ENCODE peak calls at places on chromosomes 6 and 20, in four cellular contexts. B is NCI-H345, Y is SK-N-SH, W is SIG-M5. Q is an unnamed sample.

GRCh38 chr6:1592852-1593251 is 16.9 kb upstream of the FOXC1 start:
- DNase-seq in B (no peak), Y (peak; percentile 3), W (no peak), Q (no peak)

GRCh38 chr6:84150680-84151079 is 76.8 kb downstream of the CEP162 start:
- DNase-seq in B (no peak), Y (no peak), W (no peak), Q (no peak)

GRCh38 chr20:10910535-10911239 is 236.9 kb upstream of the JAG1 start:
- DNase-seq in B (no peak), Y (no peak), W (no peak), Q (no peak)

GRCh38 chr20:25297141-25297905 is 49.4 kb downstream of the PYGB start:
- DNase-seq in B (no peak), Y (no peak), W (no peak), Q (no peak)

GRCh38 chr20:32251470-32251869 is 26.0 kb upstream of the KIF3B start:
- DNase-seq in B (no peak), Y (no peak), W (no peak), Q (no peak)

GRCh38 chr20:46557231-46557956 is 6.9 kb upstream of the OCSTAMP start:
- DNase-seq in B (no peak), Y (no peak), W (no peak), Q (no peak)

GRCh38 chr20:31835977-31836852 is 9.2 kb downstream of the FOXS1 start:
- DNase-seq in B (no peak), Y (peak; percentile 57), W (no peak), Q (peak; percentile 34)

GRCh38 chr6:21188505-21189223 is 404.9 kb upstream of the SOX4 start:
- DNase-seq in B (peak; percentile 86), Y (no peak), W (no peak), Q (no peak)

GRCh38 chr6:71544028-71544427 is 255.4 kb downstream of the OGFRL1 start:
- DNase-seq in B (no peak), Y (no peak), W (no peak), Q (no peak)

GRCh38 chr6:101926149-101926925 is 532.8 kb downstream of the GRIK2 start:
- DNase-seq in B (no peak), Y (no peak), W (no peak), Q (no peak)

Q was measured in HEK293T.